ENCODE peak calls at places on chromosomes 3 and 15, in five cellular contexts. B is IMR-90, G is H9, Q is trophoblast cell, H is mesendoderm. Z is an unnamed sample.

GRCh38 chr3:190360228-190360627 is 27.7 kb upstream of the CLDN16 start:
- DNase-seq in B (no peak), G (no peak), Q (no peak), H (no peak), Z (no peak)

GRCh38 chr3:85740561-85740960 is 781.8 kb downstream of the CADM2 start:
- DNase-seq in B (no peak), G (no peak), Q (no peak), H (no peak), Z (no peak)

GRCh38 chr15:100125627-100126231 is 216.0 kb downstream of the ADAMTS17 start:
- DNase-seq in B (no peak), G (no peak), Q (no peak), H (no peak), Z (no peak)

GRCh38 chr15:61228025-61228901 is 839 bp downstream of the RORA start:
- DNase-seq in B (peak; percentile 33), G (peak; percentile 39), Q (no peak), H (peak; percentile 40), Z (peak; percentile 18)

GRCh38 chr3:85004147-85004546 is 45.4 kb downstream of the CADM2 start:
- DNase-seq in B (no peak), G (no peak), Q (no peak), H (no peak), Z (no peak)

GRCh38 chr3:41961061-41961749 is 698 bp downstream of the ULK4 start:
- DNase-seq in B (peak; percentile 61), G (peak; percentile 70), Q (peak; percentile 61), H (peak; percentile 78), Z (no peak)

GRCh38 chr3:159762238-159762637 is 226.4 kb upstream of the IL12A start:
- DNase-seq in B (no peak), G (no peak), Q (peak; percentile 45), H (peak; percentile 72), Z (no peak)

GRCh38 chr3:16151109-16151508 is 23.4 kb upstream of the GALNT15 start:
- DNase-seq in B (peak; percentile 95), G (no peak), Q (no peak), H (no peak), Z (no peak)

GRCh38 chr15:95600367-95600766 is 730.1 kb upstream of the NR2F2 start:
- DNase-seq in B (no peak), G (no peak), Q (no peak), H (no peak), Z (no peak)

GRCh38 chr15:41568350-41569017 is 9.5 kb downstream of the TYRO3 start:
- DNase-seq in B (peak; percentile 37), G (peak; percentile 89), Q (no peak), H (peak; percentile 99), Z (peak; percentile 86)

GRCh38 chr15:41566121-41566885 is 7.3 kb downstream of the TYRO3 start:
- DNase-seq in B (no peak), G (no peak), Q (no peak), H (no peak), Z (no peak)

GRCh38 chr15:41565702-41566101 is 6.7 kb downstream of the TYRO3 start:
- DNase-seq in B (no peak), G (no peak), Q (no peak), H (no peak), Z (no peak)

GRCh38 chr15:41567261-41567660 is 8.2 kb downstream of the TYRO3 start:
- DNase-seq in B (no peak), G (no peak), Q (no peak), H (no peak), Z (no peak)

GRCh38 chr15:41567870-41568269 is 8.9 kb downstream of the TYRO3 start:
- DNase-seq in B (no peak), G (peak; percentile 61), Q (no peak), H (peak; percentile 87), Z (peak; percentile 33)
- H2BK120ac ChIP-seq in B (peak overlapping the region; percentile 88), G (peak overlapping the region; percentile 94), Q (peak overlapping the region; percentile 92), H (peak overlapping the region; percentile 48), Z (peak overlapping the region; percentile 68)

DNA sequence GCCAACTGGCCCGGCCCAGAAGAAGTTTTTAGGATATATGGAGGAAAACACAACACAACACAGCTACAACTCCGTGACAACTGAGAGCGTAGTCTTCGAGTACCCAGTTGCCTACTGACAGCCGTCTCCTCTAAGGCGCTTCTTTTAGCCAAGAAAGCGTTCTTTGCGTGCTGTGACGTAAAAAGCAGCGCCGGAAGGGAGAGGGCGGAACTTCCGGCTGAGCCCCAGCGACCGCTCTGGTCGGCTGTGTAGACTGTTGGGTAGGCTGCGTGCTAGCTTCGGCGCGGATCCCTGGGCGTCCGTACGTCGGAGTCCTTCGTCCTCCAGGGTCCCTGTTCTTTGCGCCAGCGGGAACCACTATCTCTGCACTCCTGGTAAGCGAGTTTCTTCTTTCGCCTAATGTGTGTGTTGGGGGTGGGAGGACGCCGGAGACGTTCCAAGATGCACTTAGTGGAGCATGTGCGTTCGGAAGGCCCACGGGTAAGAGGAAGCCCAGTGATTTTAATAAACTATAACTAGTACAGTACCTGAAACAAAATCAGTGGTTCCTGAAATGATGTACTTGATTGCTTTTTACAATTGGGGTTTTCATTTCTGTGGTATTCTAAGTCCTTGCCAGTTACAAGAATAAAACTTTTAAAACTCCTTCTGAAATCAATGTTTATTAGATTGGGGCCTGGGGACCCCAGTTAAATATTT is at the start of gene TRMT10C:
- DNase-seq in B (peak; percentile 93), G (peak; percentile 94), Q (peak; percentile 99), H (peak; percentile 98), Z (peak; percentile 91)
- H2BK120ac ChIP-seq in B (peak within 1 kb of the TSS; percentile 43), G (no peak within 1 kb of the TSS), Q (no peak within 1 kb of the TSS), H (no peak within 1 kb of the TSS), Z (no peak within 1 kb of the TSS)

GRCh38 chr3:58408906-58409305 is 24.7 kb downstream of the PDHB start:
- DNase-seq in B (no peak), G (no peak), Q (peak; percentile 83), H (no peak), Z (no peak)

GRCh38 chr3:58403513-58404109 is 30.0 kb downstream of the PDHB start:
- DNase-seq in B (no peak), G (no peak), Q (no peak), H (no peak), Z (no peak)

GRCh38 chr3:58398669-58399333 is 34.8 kb downstream of the PDHB start:
- DNase-seq in B (no peak), G (no peak), Q (no peak), H (no peak), Z (no peak)

DNA sequence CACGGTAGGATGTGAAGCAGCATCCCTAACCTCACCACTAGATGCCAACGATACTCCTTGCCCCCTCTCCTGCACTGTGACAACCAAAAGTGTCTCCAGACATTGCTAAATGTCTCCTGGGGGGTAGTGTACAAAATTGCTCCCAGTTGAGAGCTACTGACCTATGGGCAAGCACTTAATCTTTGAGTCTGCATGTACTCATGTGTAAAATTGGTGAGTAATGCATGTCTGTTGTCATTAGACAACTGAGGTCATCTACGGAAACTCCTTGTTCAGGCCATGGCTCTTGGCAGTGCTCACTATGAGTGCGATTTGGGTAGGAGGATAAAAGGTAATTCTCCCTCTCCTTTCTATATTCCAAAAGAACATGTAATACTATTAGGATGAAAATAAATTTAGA is 29.2 kb downstream of the PDHB start:
- DNase-seq in B (peak; percentile 79), G (no peak), Q (no peak), H (no peak), Z (no peak)
- H2BK120ac ChIP-seq in B (no peak overlapping the region), G (no peak overlapping the region), Q (no peak overlapping the region), H (no peak overlapping the region), Z (no peak overlapping the region)

DNA sequence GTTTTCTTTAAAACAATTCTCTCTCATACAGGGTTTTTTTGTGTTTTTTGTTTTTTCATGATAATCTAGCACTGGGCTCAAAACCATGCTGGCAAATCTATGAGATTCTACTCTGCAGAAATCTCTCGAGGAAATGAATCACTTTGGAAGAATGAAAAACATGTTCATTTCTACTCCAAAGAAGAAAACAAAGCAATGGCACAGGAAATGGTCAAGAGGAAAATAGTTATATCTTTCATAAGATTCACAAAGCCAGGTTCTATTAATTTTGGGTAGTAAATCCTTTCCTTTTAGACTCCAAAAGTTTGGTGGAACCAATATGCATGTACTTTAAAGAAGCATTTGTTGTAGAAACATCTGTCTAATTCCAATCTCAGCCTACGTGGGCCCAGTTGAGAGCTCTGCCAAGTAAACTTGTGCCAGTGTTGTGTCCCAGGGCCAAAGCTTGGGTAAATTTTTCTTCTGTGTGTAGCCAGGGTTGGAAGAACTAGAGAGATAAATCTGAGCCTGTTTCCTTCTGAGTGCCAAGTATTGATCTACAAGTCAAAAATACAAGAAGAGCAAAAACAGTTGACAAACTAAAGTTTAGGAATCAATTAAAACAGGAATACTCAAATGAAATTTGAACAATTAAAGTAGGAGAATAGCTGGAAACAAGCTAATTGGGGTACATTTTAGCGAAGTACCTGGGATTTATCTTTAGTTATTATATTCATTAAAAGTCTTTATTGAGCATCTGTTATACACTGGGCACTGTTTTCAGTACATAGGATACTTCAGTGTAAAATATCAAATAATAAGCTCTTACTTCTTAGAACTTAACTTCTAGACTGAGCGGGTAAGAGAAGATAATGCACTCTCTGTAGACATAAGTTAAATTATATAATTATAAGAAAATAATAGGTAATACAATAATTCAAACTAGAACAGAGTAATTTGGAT is 657.5 kb upstream of the NECTIN3 start:
- DNase-seq in B (peak; percentile 84), G (no peak), Q (peak; percentile 18), H (no peak), Z (no peak)
- H2BK120ac ChIP-seq in B (peak overlapping the region; percentile 100), G (no peak overlapping the region), Q (peak overlapping the region; percentile 14), H (no peak overlapping the region), Z (no peak overlapping the region)